ENCODE peak calls at places on chromosomes 13 and 19, in five cellular contexts. One of them, this sample, is unnamed.

GRCh38 chr19:35793381-35794165 is 18.2 kb downstream of the ARHGAP33 start:
- DNase-seq in mesenchymal stem cell: peak
- DNase-seq in neural progenitor cell: no peak
- DNase-seq in H9: no peak
- DNase-seq in astrocyte: no peak
- DNase-seq in this sample: no peak

GRCh38 chr13:24654741-24655140 is 25.5 kb upstream of the ATP12A start:
- DNase-seq in H9: no peak
- DNase-seq in mesenchymal stem cell: no peak
- DNase-seq in neural progenitor cell: no peak
- DNase-seq in astrocyte: peak
- DNase-seq in this sample: no peak

GRCh38 chr19:10699650-10700335 is 1.4 kb upstream of the QTRT1 start:
- DNase-seq in H9: peak
- DNase-seq in mesenchymal stem cell: peak
- DNase-seq in astrocyte: peak
- DNase-seq in neural progenitor cell: peak
- DNase-seq in this sample: peak

GRCh38 chr13:64556391-64556790 is 2673.7 kb downstream of the PCDH9 start:
- DNase-seq in neural progenitor cell: no peak
- DNase-seq in astrocyte: peak
- DNase-seq in mesenchymal stem cell: no peak
- DNase-seq in H9: no peak
- DNase-seq in this sample: no peak

GRCh38 chr19:3479177-3479818 is 1.0 kb downstream of the SMIM24 start:
- DNase-seq in astrocyte: no peak
- DNase-seq in H9: peak
- DNase-seq in mesenchymal stem cell: no peak
- DNase-seq in neural progenitor cell: peak
- DNase-seq in this sample: no peak

GRCh38 chr13:32261567-32261966 is 53.6 kb downstream of the ZAR1L start:
- DNase-seq in astrocyte: peak
- DNase-seq in H9: no peak
- DNase-seq in mesenchymal stem cell: peak
- DNase-seq in neural progenitor cell: no peak
- DNase-seq in this sample: peak

GRCh38 chr13:110044521-110045200 is 258.3 kb upstream of the IRS2 start:
- DNase-seq in mesenchymal stem cell: no peak
- DNase-seq in astrocyte: peak
- DNase-seq in neural progenitor cell: peak
- DNase-seq in H9: no peak
- DNase-seq in this sample: no peak

GRCh38 chr19:44557933-44558332 is 28.5 kb upstream of the CEACAM20 start:
- DNase-seq in astrocyte: no peak
- DNase-seq in neural progenitor cell: no peak
- DNase-seq in mesenchymal stem cell: no peak
- DNase-seq in H9: no peak
- DNase-seq in this sample: no peak

GRCh38 chr13:43561081-43561480 is 225.7 kb downstream of the ENOX1 start:
- DNase-seq in astrocyte: no peak
- DNase-seq in neural progenitor cell: no peak
- DNase-seq in H9: no peak
- DNase-seq in mesenchymal stem cell: no peak
- DNase-seq in this sample: no peak

GRCh38 chr19:1364070-1364719 is 19.5 kb upstream of the NDUFS7 start:
- DNase-seq in neural progenitor cell: no peak
- DNase-seq in H9: no peak
- DNase-seq in mesenchymal stem cell: peak
- DNase-seq in astrocyte: no peak
- DNase-seq in this sample: no peak

GRCh38 chr19:13281567-13282291 is 131.5 kb downstream of the IER2 start:
- DNase-seq in astrocyte: no peak
- DNase-seq in neural progenitor cell: no peak
- DNase-seq in mesenchymal stem cell: no peak
- DNase-seq in H9: no peak
- DNase-seq in this sample: no peak

GRCh38 chr13:43514326-43514725 is 272.4 kb downstream of the ENOX1 start:
- DNase-seq in H9: no peak
- DNase-seq in mesenchymal stem cell: no peak
- DNase-seq in neural progenitor cell: no peak
- DNase-seq in astrocyte: no peak
- DNase-seq in this sample: no peak

GRCh38 chr13:50589139-50589538 is 254.4 kb downstream of the DLEU7 start:
- DNase-seq in H9: no peak
- DNase-seq in astrocyte: peak
- DNase-seq in mesenchymal stem cell: peak
- DNase-seq in neural progenitor cell: no peak
- DNase-seq in this sample: no peak

GRCh38 chr13:43464578-43465264 is 322.1 kb downstream of the ENOX1 start:
- DNase-seq in H9: no peak
- DNase-seq in astrocyte: no peak
- DNase-seq in neural progenitor cell: no peak
- DNase-seq in mesenchymal stem cell: no peak
- DNase-seq in this sample: no peak

GRCh38 chr13:76942363-76942762 is 5.9 kb upstream of the ACOD1 start:
- DNase-seq in neural progenitor cell: no peak
- DNase-seq in astrocyte: no peak
- DNase-seq in H9: no peak
- DNase-seq in mesenchymal stem cell: no peak
- DNase-seq in this sample: no peak

GRCh38 chr13:29911781-29912478 is 61.5 kb upstream of the UBL3 start:
- DNase-seq in H9: no peak
- DNase-seq in mesenchymal stem cell: no peak
- DNase-seq in neural progenitor cell: no peak
- DNase-seq in astrocyte: no peak
- DNase-seq in this sample: no peak

GRCh38 chr13:33312150-33312908 is 26.8 kb upstream of the STARD13 start:
- DNase-seq in neural progenitor cell: no peak
- DNase-seq in mesenchymal stem cell: peak
- DNase-seq in H9: no peak
- DNase-seq in astrocyte: no peak
- DNase-seq in this sample: peak

GRCh38 chr19:48218964-48219363 is 36.7 kb downstream of the CARD8 start:
- DNase-seq in neural progenitor cell: no peak
- DNase-seq in H9: no peak
- DNase-seq in astrocyte: no peak
- DNase-seq in mesenchymal stem cell: peak
- DNase-seq in this sample: peak

GRCh38 chr13:21973437-21974125 is 302.7 kb downstream of the FGF9 start:
- DNase-seq in neural progenitor cell: no peak
- DNase-seq in H9: peak
- DNase-seq in astrocyte: no peak
- DNase-seq in mesenchymal stem cell: no peak
- DNase-seq in this sample: no peak

GRCh38 chr13:41543664-41544300 is 86.4 kb downstream of the RGCC start:
- DNase-seq in mesenchymal stem cell: no peak
- DNase-seq in astrocyte: peak
- DNase-seq in neural progenitor cell: no peak
- DNase-seq in H9: no peak
- DNase-seq in this sample: no peak

GRCh38 chr13:95530178-95530577 is 22.3 kb upstream of the CLDN10 start:
- DNase-seq in H9: no peak
- DNase-seq in neural progenitor cell: no peak
- DNase-seq in mesenchymal stem cell: peak
- DNase-seq in astrocyte: peak
- DNase-seq in this sample: peak

GRCh38 chr19:51022526-51022925 is 3.0 kb upstream of the KLK10 start:
- DNase-seq in astrocyte: no peak
- DNase-seq in H9: no peak
- DNase-seq in neural progenitor cell: no peak
- DNase-seq in mesenchymal stem cell: no peak
- DNase-seq in this sample: no peak

GRCh38 chr19:13051581-13052165 is 51.0 kb downstream of the LYL1 start:
- DNase-seq in neural progenitor cell: peak
- DNase-seq in H9: peak
- DNase-seq in mesenchymal stem cell: peak
- DNase-seq in astrocyte: no peak
- DNase-seq in this sample: peak

GRCh38 chr19:17938092-17938845 is 5.5 kb downstream of the CCDC124 start:
- DNase-seq in astrocyte: peak
- DNase-seq in mesenchymal stem cell: peak
- DNase-seq in neural progenitor cell: peak
- DNase-seq in H9: peak
- DNase-seq in this sample: peak

GRCh38 chr19:16911046-16911445 is 22.2 kb downstream of the F2RL3 start:
- DNase-seq in mesenchymal stem cell: no peak
- DNase-seq in astrocyte: no peak
- DNase-seq in neural progenitor cell: no peak
- DNase-seq in H9: no peak
- DNase-seq in this sample: no peak

GRCh38 chr13:106986033-106986484 is 418.1 kb upstream of the ARGLU1 start:
- DNase-seq in mesenchymal stem cell: no peak
- DNase-seq in H9: peak
- DNase-seq in astrocyte: peak
- DNase-seq in neural progenitor cell: peak
- DNase-seq in this sample: no peak

GRCh38 chr19:54169149-54169731 is 3.7 kb downstream of the TMC4 start:
- DNase-seq in astrocyte: no peak
- DNase-seq in neural progenitor cell: no peak
- DNase-seq in mesenchymal stem cell: no peak
- DNase-seq in H9: no peak
- DNase-seq in this sample: no peak

GRCh38 chr19:54164369-54165068 is 5.0 kb upstream of the LENG1 start:
- DNase-seq in mesenchymal stem cell: peak
- DNase-seq in neural progenitor cell: peak
- DNase-seq in H9: peak
- DNase-seq in astrocyte: peak
- DNase-seq in this sample: peak

GRCh38 chr19:54165222-54165621 is 5.7 kb upstream of the LENG1 start:
- DNase-seq in astrocyte: no peak
- DNase-seq in H9: no peak
- DNase-seq in mesenchymal stem cell: no peak
- DNase-seq in neural progenitor cell: no peak
- DNase-seq in this sample: no peak

GRCh38 chr19:54172413-54172763 is 572 bp downstream of the TMC4 start:
- DNase-seq in H9: no peak
- DNase-seq in mesenchymal stem cell: no peak
- DNase-seq in astrocyte: no peak
- DNase-seq in neural progenitor cell: no peak
- DNase-seq in this sample: no peak

DNA sequence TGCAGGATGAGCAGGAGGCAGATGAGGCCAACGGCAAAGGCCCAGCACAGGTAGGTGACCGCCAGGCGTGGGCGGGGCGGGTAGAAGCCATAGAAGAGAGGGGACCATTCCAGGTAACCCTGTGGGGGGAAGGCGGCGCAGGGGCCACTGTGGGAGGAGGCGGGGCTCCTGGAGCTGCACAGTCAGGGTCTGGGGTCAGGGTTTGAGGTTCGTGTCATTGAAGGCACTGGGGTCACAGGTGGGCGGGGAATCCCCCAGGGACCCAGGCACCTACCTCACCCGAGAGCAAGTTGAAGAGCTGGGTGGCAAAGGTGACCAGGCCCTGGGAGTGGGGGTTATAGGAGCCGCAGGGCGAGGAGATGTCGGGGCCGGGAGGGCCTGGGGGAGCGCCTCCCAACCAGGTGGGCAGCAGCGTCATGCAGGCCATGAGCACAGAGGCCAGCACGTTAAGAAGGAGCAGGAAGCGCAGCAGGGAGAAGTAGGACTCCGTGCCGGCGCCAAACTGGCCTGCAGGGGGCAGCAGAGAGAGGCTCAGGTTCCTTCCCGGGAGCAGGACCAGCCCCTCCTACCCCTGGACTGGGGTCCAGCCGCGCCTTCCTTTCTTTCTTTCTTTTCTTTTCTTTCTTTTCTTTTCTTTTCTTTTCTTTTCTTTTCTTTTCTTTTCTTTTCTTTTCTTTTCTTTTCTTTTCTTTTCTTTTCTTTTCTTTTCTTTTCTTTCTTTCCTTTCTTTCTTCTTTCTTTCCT is 4.6 kb downstream of the TMC4 start:
- DNase-seq in neural progenitor cell: peak
- DNase-seq in astrocyte: peak
- DNase-seq in mesenchymal stem cell: peak
- DNase-seq in H9: peak
- DNase-seq in this sample: peak
- H3K4me2 ChIP-seq in neural progenitor cell: no peak
- H3K4me2 ChIP-seq in astrocyte: no peak
- H3K4me2 ChIP-seq in mesenchymal stem cell: peak
- H3K4me2 ChIP-seq in H9: no peak
- H3K4me2 ChIP-seq in this sample: no peak

GRCh38 chr13:113077953-113078894 is 27.4 kb upstream of the F7 start:
- DNase-seq in neural progenitor cell: no peak
- DNase-seq in H9: no peak
- DNase-seq in mesenchymal stem cell: no peak
- DNase-seq in astrocyte: no peak
- DNase-seq in this sample: no peak
- H3K9ac ChIP-seq in neural progenitor cell: no peak
- H3K9ac ChIP-seq in H9: no peak
- H3K9ac ChIP-seq in mesenchymal stem cell: no peak
- H3K9ac ChIP-seq in astrocyte: no peak
- H3K9ac ChIP-seq in this sample: no peak

GRCh38 chr19:7888826-7889217 is 512 bp downstream of the LRRC8E start:
- DNase-seq in neural progenitor cell: no peak
- DNase-seq in H9: no peak
- DNase-seq in mesenchymal stem cell: no peak
- DNase-seq in astrocyte: no peak
- DNase-seq in this sample: no peak
- H2AFZ ChIP-seq in neural progenitor cell: no peak
- H2AFZ ChIP-seq in H9: no peak
- H2AFZ ChIP-seq in mesenchymal stem cell: peak
- H2AFZ ChIP-seq in astrocyte: peak
- H2AFZ ChIP-seq in this sample: peak

GRCh38 chr13:48042889-48043288 is 5.4 kb downstream of the NUDT15 start:
- DNase-seq in H9: no peak
- DNase-seq in astrocyte: no peak
- DNase-seq in mesenchymal stem cell: no peak
- DNase-seq in neural progenitor cell: no peak
- DNase-seq in this sample: no peak

GRCh38 chr13:48040059-48040458 is 2.5 kb downstream of the NUDT15 start:
- DNase-seq in astrocyte: no peak
- DNase-seq in H9: no peak
- DNase-seq in neural progenitor cell: no peak
- DNase-seq in mesenchymal stem cell: no peak
- DNase-seq in this sample: no peak

GRCh38 chr13:48038763-48039162 is 1.2 kb downstream of the NUDT15 start:
- DNase-seq in H9: no peak
- DNase-seq in neural progenitor cell: peak
- DNase-seq in astrocyte: no peak
- DNase-seq in mesenchymal stem cell: peak
- DNase-seq in this sample: no peak

DNA sequence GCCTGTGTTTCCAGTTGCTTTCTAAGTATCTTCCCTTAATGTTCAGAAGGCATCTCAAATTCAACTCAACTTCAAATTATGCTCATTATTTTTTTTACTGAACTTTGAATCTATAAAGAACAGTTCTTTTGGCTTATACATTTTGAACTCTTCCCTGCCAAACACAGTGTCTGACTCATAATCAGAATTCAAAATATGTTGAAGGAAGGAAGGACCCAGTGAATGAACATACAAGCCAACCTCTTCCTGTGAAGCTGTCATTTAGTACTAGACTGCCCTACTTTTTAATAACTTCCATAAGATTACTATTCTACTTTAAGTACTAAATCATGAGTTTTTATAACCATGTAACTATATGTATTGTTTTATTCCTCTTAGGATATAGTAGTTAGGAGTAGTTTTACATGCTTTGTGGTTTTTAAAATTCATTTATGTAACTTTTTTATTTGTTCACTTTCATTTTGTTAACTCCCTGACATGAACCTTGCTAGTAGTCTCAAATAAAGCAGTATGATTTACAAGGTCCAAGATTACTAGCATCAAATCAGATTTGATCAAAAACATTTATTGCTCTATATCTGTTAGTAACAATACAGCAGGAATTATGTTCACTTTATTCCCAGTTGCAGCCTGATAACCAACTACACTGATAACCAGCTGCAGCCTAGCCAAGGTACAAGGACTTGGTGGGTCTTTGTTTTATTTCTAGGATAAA is 6.4 kb downstream of the NUDT15 start:
- DNase-seq in mesenchymal stem cell: peak
- DNase-seq in astrocyte: peak
- DNase-seq in neural progenitor cell: no peak
- DNase-seq in H9: no peak
- DNase-seq in this sample: peak
- H3K4me2 ChIP-seq in mesenchymal stem cell: no peak
- H3K4me2 ChIP-seq in astrocyte: peak
- H3K4me2 ChIP-seq in neural progenitor cell: no peak
- H3K4me2 ChIP-seq in H9: no peak
- H3K4me2 ChIP-seq in this sample: peak